ENCODE peak calls at places on chromosomes 1 and 21, in four cellular contexts. X, Y, J and V are unnamed samples.

GRCh38 chr21:46191257-46191685 is 7.0 kb upstream of the SPATC1L start:
- DNase-seq in X (peak), Y (no peak), J (no peak), V (no peak)

GRCh38 chr1:207355060-207355459 is 33.6 kb downstream of the CD55 start:
- DNase-seq in X (no peak), Y (no peak), J (no peak), V (no peak)

GRCh38 chr1:230682882-230683610 is 30.9 kb downstream of the AGT start:
- DNase-seq in Y (no peak), J (no peak), X (no peak), V (no peak)

GRCh38 chr1:218303176-218303575 is 18.1 kb downstream of the RRP15 start:
- DNase-seq in J (no peak), Y (no peak), X (no peak), V (no peak)

GRCh38 chr1:61259379-61260148 is 177.2 kb downstream of the NFIA start:
- DNase-seq in X (no peak), Y (no peak), J (no peak), V (no peak)

GRCh38 chr1:200043330-200043668 is 15.8 kb downstream of the NR5A2 start:
- DNase-seq in Y (no peak), X (no peak), J (no peak), V (no peak)

GRCh38 chr1:33111965-33112364 is 31.0 kb downstream of the AZIN2 start:
- DNase-seq in Y (no peak), X (no peak), J (peak), V (no peak)

GRCh38 chr21:43866233-43866632 is 1.2 kb downstream of the AGPAT3 start:
- DNase-seq in Y (no peak), J (no peak), X (peak), V (no peak)

GRCh38 chr1:205351984-205352713 is 4.6 kb downstream of the KLHDC8A start:
- DNase-seq in Y (peak), X (no peak), J (peak), V (no peak)

GRCh38 chr1:155183775-155184221 is 10.1 kb downstream of the TRIM46 start:
- DNase-seq in J (no peak), Y (no peak), X (no peak), V (no peak)

GRCh38 chr1:37472994-37473393 is 1.4 kb upstream of the ZC3H12A start:
- DNase-seq in Y (no peak), J (no peak), X (no peak), V (no peak)

GRCh38 chr1:24952413-24952841 is 22.4 kb upstream of the RUNX3 start:
- DNase-seq in J (no peak), X (peak), Y (no peak), V (no peak)

GRCh38 chr1:78892251-78892650 is 114.3 kb downstream of the ADGRL4 start:
- DNase-seq in J (no peak), X (no peak), Y (no peak), V (no peak)

GRCh38 chr1:28163496-28164120 is 12.9 kb downstream of the PTAFR start:
- DNase-seq in J (no peak), X (no peak), Y (no peak), V (no peak)

GRCh38 chr1:12184008-12184681 is 17.4 kb downstream of the TNFRSF1B start:
- DNase-seq in X (peak), Y (no peak), J (peak), V (no peak)

GRCh38 chr1:98086796-98087195 is 166.0 kb upstream of the DPYD start:
- DNase-seq in X (no peak), J (peak), Y (no peak), V (peak)

GRCh38 chr1:68011786-68012375 is 38.5 kb downstream of the DIRAS3 start:
- DNase-seq in X (no peak), J (no peak), Y (no peak), V (peak)

GRCh38 chr1:95209291-95209690 is 24.7 kb upstream of the RWDD3 start:
- DNase-seq in Y (no peak), X (no peak), J (no peak), V (no peak)

GRCh38 chr1:21149430-21149861 is 27.3 kb downstream of the EIF4G3 start:
- DNase-seq in X (no peak), J (no peak), Y (no peak), V (peak)

GRCh38 chr1:235075955-235076308 is 52.7 kb downstream of the TOMM20 start:
- DNase-seq in J (no peak), Y (no peak), X (no peak), V (peak)

GRCh38 chr1:109620396-109620817 is 770 bp downstream of the AMPD2 start:
- DNase-seq in X (peak), J (no peak), Y (no peak), V (peak)

GRCh38 chr1:147892216-147892615 is 10.4 kb upstream of the GJA8 start:
- DNase-seq in Y (peak), X (no peak), J (no peak), V (peak)

GRCh38 chr1:26961826-26962225 is 1.6 kb upstream of the KDF1 start:
- DNase-seq in X (no peak), Y (no peak), J (peak), V (peak)

GRCh38 chr1:86197206-86197855 is 40.8 kb upstream of the COL24A1 start:
- DNase-seq in Y (no peak), J (no peak), X (no peak), V (no peak)

GRCh38 chr1:156727914-156728598 is at the start of gene METTL25B:
- DNase-seq in J (peak), Y (peak), X (no peak), V (peak)

GRCh38 chr1:70586046-70586445 is 175.0 kb downstream of the CTH start:
- DNase-seq in Y (no peak), J (no peak), X (no peak), V (no peak)

GRCh38 chr21:30044447-30045064 is 104.8 kb upstream of the GRIK1 start:
- DNase-seq in X (peak), Y (no peak), J (peak), V (peak)

GRCh38 chr21:30979054-30979453 is 59.2 kb downstream of the KRTAP19-8 start:
- DNase-seq in J (no peak), Y (no peak), X (no peak), V (no peak)

GRCh38 chr1:11134352-11135266 is 34.9 kb upstream of the EXOSC10 start:
- DNase-seq in X (no peak), Y (no peak), J (no peak), V (no peak)
- TF ChIP-seq ESRRA in X (no peak), Y (no peak), J (no peak), V (no peak)

DNA sequence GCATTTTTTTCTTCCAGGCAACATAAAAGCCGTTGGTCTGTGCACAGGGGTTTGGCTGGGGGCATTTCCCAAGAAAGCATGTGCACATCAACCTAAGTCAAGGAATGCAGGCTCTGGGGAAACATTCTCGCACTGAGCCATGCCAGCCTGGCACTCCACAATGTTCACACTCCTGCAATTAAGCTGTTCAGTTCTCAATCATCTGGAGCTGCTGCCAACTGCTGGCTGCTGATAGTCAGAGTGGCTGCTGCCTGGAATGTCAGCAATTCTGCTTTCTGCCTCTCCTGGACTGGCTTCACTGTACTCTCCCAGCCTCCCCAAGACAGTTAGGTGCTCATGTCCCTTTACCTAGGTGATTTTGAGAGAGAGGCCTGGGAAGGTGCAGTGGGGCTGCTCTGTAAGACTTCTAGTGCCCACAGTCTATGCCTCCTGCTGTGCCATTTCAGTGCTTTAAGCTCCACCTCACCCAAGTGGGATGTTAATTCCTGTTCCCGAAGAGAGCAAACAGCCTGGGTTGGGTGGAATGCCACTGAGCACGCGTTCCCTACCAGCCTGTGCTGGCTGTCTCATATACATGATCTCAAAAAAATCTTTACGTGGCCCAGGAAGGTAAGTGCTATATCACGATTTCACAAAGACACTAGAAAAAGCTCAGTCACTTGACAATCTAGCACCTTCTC is 131.7 kb downstream of the BRINP2 start:
- DNase-seq in Y (no peak), X (no peak), J (no peak), V (no peak)
- TF ChIP-seq ESRRA in Y (no peak), X (no peak), J (no peak), V (no peak)

GRCh38 chr1:246483204-246483933 is 23.7 kb downstream of the SMYD3 start:
- DNase-seq in X (no peak), Y (no peak), J (no peak), V (no peak)
- TF ChIP-seq ESRRA in X (no peak), Y (no peak), J (no peak), V (no peak)

DNA sequence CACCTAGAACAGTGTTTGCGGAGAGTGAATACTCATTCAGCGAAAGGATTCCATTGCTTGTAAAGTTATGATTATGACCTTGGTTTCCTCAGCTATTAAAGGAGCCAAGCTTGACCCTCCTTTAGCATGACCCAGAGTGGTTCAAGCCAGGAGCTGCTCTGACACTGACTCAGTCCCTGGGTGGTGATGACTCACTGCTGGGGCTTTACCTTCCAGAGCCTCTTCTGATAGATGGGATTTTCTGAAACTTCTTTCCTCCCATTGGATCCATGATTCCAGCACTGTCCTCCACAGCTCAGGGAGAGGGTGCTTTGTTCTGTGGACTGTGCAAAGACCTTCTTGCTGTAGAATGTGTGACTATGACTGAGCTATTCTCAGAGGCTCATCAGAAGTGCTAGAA is 77.4 kb downstream of the S1PR1 start:
- DNase-seq in X (no peak), Y (no peak), J (no peak), V (no peak)
- TF ChIP-seq ESRRA in X (no peak), Y (no peak), J (no peak), V (no peak)

DNA sequence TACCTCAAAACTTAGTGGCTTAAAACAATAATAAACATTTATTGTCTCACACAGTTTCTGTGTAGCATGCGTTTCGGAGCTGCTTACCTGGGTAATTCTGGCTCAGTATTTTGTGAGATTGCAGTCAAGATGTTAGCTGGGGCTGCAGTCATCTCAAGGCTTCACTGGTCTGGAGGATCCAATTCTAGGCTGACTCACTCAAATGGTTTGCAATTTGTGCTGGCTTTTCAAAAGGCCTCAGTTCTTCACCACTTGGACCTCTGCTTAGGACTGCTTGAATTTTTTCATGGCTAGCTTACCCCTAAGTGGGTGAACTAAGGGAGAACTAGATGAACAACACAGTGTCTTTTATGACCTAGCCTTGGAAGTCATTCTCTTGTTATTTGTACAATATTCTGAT is 21.0 kb downstream of the XPR1 start:
- DNase-seq in J (no peak), X (no peak), Y (no peak), V (no peak)
- TF ChIP-seq ESRRA in J (no peak), X (no peak), Y (no peak), V (no peak)

GRCh38 chr1:101520302-101520701 is 283.5 kb downstream of the S1PR1 start:
- DNase-seq in J (peak), X (peak), Y (peak), V (peak)
- TF ChIP-seq ESRRA in J (no peak), X (no peak), Y (no peak), V (no peak)